ENCODE peak calls at places on chromosome 7, in five cellular contexts. N is SK-N-SH, I is fibroblast of lung, L is psoas muscle, C is choroid plexus epithelial cell. O is an unnamed sample.

GRCh38 chr7:7510814-7511213 is 24.9 kb downstream of the COL28A1 start:
- DNase-seq in N (no peak), I (no peak), L (no peak), C (no peak), O (no peak)

GRCh38 chr7:157406971-157407370 is 70.2 kb downstream of the DNAJB6 start:
- DNase-seq in N (peak), I (no peak), L (no peak), C (no peak), O (no peak)

GRCh38 chr7:148514236-148514635 is 76.3 kb upstream of the C7orf33 start:
- DNase-seq in N (no peak), I (no peak), L (no peak), C (no peak), O (no peak)

GRCh38 chr7:100389437-100390088 is 16.3 kb downstream of the PILRA start:
- DNase-seq in N (no peak), I (no peak), L (no peak), C (no peak), O (no peak)

GRCh38 chr7:149817301-149817771 is 20.8 kb upstream of the ZNF862 start:
- DNase-seq in N (peak), I (no peak), L (peak), C (no peak), O (no peak)

GRCh38 chr7:124480821-124481290 is 284.7 kb downstream of the GPR37 start:
- DNase-seq in N (no peak), I (no peak), L (peak), C (no peak), O (no peak)

GRCh38 chr7:91194841-91195240 is 69.4 kb upstream of the FZD1 start:
- DNase-seq in N (no peak), I (no peak), L (no peak), C (no peak), O (peak)

GRCh38 chr7:13920053-13920697 is 69.3 kb downstream of the ETV1 start:
- DNase-seq in N (peak), I (peak), L (no peak), C (peak), O (peak)

GRCh38 chr7:26937306-26937705 is 72.9 kb upstream of the SKAP2 start:
- DNase-seq in N (no peak), I (no peak), L (no peak), C (no peak), O (no peak)

GRCh38 chr7:17774248-17774647 is 166.0 kb downstream of the SNX13 start:
- DNase-seq in N (no peak), I (peak), L (no peak), C (peak), O (peak)

GRCh38 chr7:36348256-36348655 is 41.4 kb upstream of the ANLN start:
- DNase-seq in N (no peak), I (peak), L (no peak), C (peak), O (peak)

GRCh38 chr7:102321351-102322201 is 34.7 kb downstream of the SPDYE6 start:
- DNase-seq in N (peak), I (no peak), L (no peak), C (peak), O (no peak)

GRCh38 chr7:80508440-80508839 is 3.4 kb downstream of the GNAT3 start:
- DNase-seq in N (no peak), I (peak), L (no peak), C (peak), O (no peak)

GRCh38 chr7:1007901-1008300 is 24.9 kb downstream of the CYP2W1 start:
- DNase-seq in N (no peak), I (no peak), L (no peak), C (no peak), O (no peak)

GRCh38 chr7:96299496-96299895 is 22.4 kb downstream of the SLC25A13 start:
- DNase-seq in N (no peak), I (no peak), L (no peak), C (peak), O (no peak)

GRCh38 chr7:142812437-142813215 is 41.9 kb downstream of the PRSS2 start:
- DNase-seq in N (no peak), I (no peak), L (no peak), C (no peak), O (no peak)

GRCh38 chr7:80346704-80347103 is 165.2 kb downstream of the GNAT3 start:
- DNase-seq in N (no peak), I (peak), L (no peak), C (peak), O (peak)

DNA sequence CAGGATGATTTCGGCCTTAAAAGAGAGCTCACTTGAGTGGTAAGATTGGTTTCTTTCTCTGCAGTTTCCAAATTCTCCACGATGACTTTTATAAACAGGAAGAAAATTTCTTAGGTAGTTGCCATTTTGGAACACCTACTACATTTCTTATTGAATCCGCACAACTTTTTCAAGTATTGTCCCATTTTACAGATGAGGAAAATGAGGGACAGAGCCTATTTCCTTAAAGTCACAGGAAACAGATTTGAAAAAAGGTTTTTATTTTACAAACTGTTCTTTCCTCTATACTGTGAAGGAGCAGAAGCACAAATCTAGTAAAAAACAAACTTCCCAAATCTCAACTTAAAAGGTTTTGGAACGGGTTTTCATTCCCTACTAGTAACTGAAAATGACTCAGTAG is 2.7 kb downstream of the YWHAG start:
- DNase-seq in N (no peak), I (no peak), L (no peak), C (no peak), O (no peak)
- H3K4me3 ChIP-seq in N (peak), I (no peak), L (peak), C (no peak), O (no peak)

DNA sequence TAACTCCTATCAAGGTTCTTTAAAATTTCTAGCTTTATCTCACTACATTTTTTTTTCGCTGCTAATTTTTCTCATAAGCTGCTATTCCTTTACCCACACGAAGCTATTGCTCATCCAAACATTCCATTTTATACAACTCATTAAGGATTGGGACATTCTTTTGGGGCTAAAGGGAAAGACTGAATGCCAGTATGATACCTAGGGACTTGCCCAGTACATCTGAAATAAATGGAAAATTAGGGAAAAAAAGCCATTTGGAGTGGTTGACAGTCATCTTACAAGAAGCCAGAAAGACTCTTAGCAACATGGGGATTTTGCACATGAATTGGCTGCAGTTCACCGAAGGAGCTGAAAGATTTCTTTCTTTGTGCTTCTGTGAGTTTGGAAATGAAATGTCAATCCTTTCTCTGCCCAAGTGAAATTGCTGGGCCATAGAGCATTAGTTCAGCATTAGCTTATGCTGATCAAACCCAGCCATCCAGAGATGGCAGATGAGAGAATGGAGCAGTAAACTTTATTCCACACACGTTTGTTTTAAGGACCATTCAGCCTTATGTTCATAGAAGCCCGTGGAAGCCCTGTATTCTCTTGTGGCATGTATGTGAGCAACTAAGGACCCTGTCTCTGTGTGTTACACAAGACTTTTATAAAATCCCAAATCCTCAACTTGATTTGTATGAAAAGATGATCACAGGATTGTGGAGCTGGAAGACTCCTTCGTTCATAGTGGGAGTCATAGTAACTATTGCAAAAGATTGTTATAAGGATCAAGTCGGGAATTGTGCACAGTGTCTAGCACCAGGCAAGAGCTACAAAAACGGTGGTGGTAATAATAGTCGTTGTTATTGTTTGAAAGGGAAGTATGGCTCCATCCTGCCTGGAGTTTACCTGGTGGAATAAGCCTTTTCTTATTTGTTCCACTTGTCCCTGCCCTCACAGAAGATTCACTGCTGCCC is 43.1 kb upstream of the MTURN start:
- DNase-seq in N (no peak), I (peak), L (no peak), C (peak), O (peak)
- TF ChIP-seq CTCF in N (no peak), I (no peak), L (no peak), C (no peak), O (no peak)

DNA sequence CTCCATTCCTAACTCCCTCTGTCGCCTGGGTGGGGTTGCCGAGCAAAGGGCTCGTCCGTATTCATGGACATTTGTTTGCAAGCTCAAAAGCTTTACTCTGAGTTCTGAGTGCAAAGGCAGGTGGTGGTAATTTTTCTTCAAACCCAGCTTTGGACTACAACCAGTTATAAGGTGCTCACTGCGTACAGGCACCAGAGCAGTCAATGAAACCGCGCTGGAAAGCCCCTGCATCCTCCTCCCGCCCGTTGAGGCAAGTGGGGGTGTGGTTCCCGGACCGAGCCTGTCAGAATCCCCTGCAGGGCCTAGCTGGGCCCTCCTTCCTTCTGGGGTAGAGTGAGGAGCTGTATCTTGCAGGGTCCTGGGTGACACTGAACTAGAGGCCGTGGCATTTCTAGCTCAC is 22.3 kb downstream of the AMZ1 start:
- DNase-seq in N (no peak), I (no peak), L (no peak), C (no peak), O (no peak)
- H3K4me3 ChIP-seq in N (no peak), I (no peak), L (no peak), C (no peak), O (no peak)

DNA sequence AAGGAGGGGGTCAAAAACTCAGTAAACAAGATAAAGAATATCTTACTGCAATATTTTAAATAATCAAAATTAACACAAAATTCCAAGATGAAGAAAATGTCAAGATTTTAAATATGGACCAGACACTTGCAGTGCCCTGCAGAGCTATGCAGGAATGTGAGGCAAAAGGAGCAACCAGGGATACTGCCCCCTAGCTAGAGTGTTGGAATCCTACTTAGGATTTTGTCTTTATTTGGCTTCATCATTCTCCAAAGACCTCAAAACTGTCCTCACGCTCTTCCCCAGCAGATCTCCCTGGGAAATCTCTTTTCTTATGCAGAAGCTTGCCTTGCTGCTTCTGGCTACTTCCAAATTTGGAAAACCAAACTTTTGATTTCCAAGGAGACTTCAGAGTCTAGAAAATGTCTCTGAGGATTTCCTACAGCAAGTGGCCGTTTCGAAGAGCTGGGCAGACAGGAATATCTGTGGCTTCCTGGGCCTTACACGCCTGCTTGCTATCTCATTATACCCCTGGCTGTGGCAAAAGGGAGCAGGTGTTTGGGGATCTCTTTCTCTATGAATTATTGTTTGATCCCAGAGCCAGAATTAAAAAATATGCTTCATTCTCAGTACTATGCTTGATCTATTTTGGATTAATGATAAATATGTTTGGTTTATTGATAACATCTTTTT is 232.2 kb upstream of the BMPER start:
- DNase-seq in N (no peak), I (no peak), L (no peak), C (no peak), O (no peak)
- TF ChIP-seq CTCF in N (peak), I (no peak), L (no peak), C (peak), O (no peak)

DNA sequence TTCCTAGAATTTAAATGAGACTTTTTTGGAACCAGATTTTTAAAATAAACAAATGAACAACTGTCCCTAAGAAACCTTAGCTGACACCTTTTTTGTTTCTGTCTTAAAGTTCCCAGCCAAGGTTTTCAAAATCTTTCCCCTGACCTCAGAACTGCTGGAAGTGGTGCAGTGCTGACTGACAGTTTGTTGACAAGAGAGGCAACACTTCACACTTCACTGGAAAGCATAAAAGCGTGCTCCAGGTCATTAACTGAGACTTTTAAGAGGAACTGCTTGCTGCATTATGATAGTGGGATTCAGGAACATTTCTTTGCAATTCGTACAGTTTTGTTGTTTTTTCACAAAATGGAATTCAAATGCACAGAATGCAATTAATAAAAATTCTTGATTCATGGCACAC is 36.2 kb downstream of the SYPL1 start:
- DNase-seq in N (no peak), I (no peak), L (no peak), C (no peak), O (no peak)
- H3K4me3 ChIP-seq in N (no peak), I (no peak), L (no peak), C (no peak), O (no peak)

DNA sequence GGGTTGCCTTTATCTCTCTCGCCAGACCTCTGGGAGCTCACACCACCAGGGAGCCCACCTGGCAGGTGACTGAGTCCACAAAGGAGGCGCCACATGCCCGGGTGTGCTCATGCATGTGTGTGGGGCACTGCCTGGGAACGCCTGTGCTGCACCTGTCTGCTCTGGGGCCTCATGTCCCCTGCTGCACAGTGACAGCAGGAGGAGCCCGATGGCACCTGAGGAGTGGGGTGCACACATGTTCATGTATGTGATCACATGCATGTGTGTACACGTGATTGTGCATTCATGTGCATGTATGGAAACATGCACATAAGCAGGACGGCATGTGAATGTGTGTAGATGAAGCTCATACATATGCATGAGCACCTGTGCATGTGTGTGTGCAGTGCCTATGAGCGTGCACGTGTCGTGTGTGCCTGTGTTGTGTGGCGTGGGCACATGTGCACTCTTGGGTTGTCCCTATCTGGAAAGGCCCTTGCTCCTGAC is 22.0 kb downstream of the YKT6 start:
- DNase-seq in N (no peak), I (no peak), L (peak), C (no peak), O (no peak)
- TF ChIP-seq CTCF in N (no peak), I (no peak), L (no peak), C (no peak), O (no peak)

GRCh38 chr7:2523461-2523905 is 3.9 kb downstream of the LFNG start:
- DNase-seq in N (no peak), I (no peak), L (no peak), C (no peak), O (no peak)
- H3K4me3 ChIP-seq in N (no peak), I (no peak), L (peak), C (no peak), O (no peak)

DNA sequence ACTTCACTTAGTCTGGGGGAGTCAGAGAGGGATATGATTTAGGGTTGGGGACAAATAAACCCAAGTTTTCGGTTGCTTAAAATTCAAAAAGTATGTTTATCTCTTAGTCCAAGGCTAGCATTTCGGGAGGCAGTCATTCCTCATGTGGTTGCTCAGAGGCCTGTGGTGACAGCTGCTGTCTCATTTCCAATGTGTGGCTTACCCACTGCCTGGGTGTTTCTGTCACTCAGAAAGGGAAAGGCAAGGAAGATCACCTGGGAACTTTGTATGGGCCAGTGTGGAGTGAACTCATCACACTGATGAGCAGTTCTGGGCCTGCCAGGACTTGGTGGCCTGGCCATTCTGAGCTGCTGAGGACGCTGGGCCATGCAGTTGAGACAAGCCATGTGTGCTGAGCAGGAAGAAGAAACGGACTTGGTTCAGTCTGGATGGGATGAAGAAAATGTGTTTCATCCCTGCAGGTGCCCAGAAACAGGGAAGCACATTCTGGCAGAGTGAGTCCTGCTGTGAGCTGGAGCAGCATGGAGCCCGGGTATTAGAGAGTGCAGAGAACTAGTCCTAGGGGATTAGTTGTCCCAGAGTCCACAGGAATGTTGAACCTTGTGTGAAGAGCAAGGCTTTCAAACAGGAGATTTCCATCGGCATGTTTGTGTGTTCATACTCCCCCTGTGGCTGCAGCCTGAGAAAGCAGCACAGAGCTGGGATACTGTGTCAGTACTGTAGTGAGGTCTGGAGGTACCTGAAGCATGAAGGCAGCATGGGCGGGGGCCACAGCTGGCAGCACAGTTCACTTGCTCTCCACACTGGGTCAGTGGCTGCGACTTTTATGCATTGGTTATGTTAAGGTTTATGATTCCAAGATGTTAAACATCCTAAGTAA is 211.1 kb upstream of the IGFBP3 start:
- DNase-seq in N (no peak), I (no peak), L (no peak), C (peak), O (no peak)
- TF ChIP-seq CTCF in N (peak), I (peak), L (no peak), C (peak), O (peak)

GRCh38 chr7:24283900-24284698 is at the start of gene NPY:
- DNase-seq in N (peak), I (no peak), L (peak), C (no peak), O (no peak)
- H3K4me3 ChIP-seq in N (no peak), I (no peak), L (peak), C (no peak), O (peak)

O was measured in astrocyte of the cerebellum.